ENCODE peak calls at places on chromosomes 11 and 22, in seven cellular contexts. C, Y, H, O, V, L and S are unnamed samples.

GRCh38 chr11:88555829-88556202 is 218.3 kb upstream of the CTSC start:
- DNase-seq in L (no peak), O (peak; percentile 86), Y (no peak), H (no peak), C (no peak), V (no peak), S (no peak)

GRCh38 chr11:15725246-15725645 is 610.5 kb downstream of the INSC start:
- DNase-seq in O (no peak), Y (no peak), L (no peak), C (no peak), H (no peak), V (no peak), S (no peak)

GRCh38 chr11:108085672-108086071 is 35.7 kb upstream of the ACAT1 start:
- DNase-seq in Y (no peak), O (no peak), H (no peak), C (no peak), V (no peak), L (no peak), S (no peak)

GRCh38 chr22:40257979-40258378 is 80.3 kb downstream of the TNRC6B start:
- DNase-seq in V (no peak), Y (no peak), L (no peak), H (no peak), C (no peak), O (no peak), S (no peak)

GRCh38 chr11:19196458-19196857 is 5.3 kb downstream of the CSRP3 start:
- DNase-seq in Y (no peak), C (no peak), O (no peak), L (no peak), V (no peak), H (no peak), S (no peak)

GRCh38 chr11:112523477-112523876 is 262.8 kb upstream of the PLET1 start:
- DNase-seq in C (peak; percentile 68), V (no peak), L (no peak), H (peak; percentile 47), O (no peak), Y (no peak), S (no peak)

GRCh38 chr11:46438211-46438610 is 46.6 kb upstream of the CHRM4 start:
- DNase-seq in O (no peak), C (no peak), V (no peak), Y (no peak), H (no peak), L (no peak), S (no peak)

GRCh38 chr11:111977141-111978027 is 40.2 kb downstream of the DIXDC1 start:
- DNase-seq in H (peak; percentile 48), C (peak; percentile 81), Y (no peak), O (no peak), L (peak; percentile 3), V (no peak), S (peak; percentile 76)

GRCh38 chr11:59283825-59284772 is 71.4 kb upstream of the MPEG1 start:
- DNase-seq in L (peak; percentile 27), O (no peak), Y (peak; percentile 70), C (no peak), H (no peak), V (peak; percentile 91), S (no peak)

GRCh38 chr11:78651923-78652602 is 77.4 kb upstream of the NARS2 start:
- DNase-seq in O (no peak), H (no peak), V (no peak), L (no peak), C (no peak), Y (no peak), S (no peak)

GRCh38 chr11:120305286-120305685 is 19.8 kb upstream of the TLCD5 start:
- DNase-seq in L (no peak), O (no peak), V (no peak), Y (no peak), C (no peak), H (no peak), S (no peak)

GRCh38 chr11:126413843-126414405 is 58.4 kb downstream of the ST3GAL4 start:
- DNase-seq in C (no peak), O (no peak), L (no peak), Y (no peak), H (no peak), V (no peak), S (peak; percentile 39)

GRCh38 chr11:128397362-128397761 is 190.0 kb downstream of the ETS1 start:
- DNase-seq in O (no peak), V (no peak), L (no peak), H (no peak), C (no peak), Y (no peak), S (no peak)

GRCh38 chr11:66814678-66815077 is 28.6 kb upstream of the RCE1 start:
- DNase-seq in H (no peak), L (no peak), Y (no peak), V (no peak), C (no peak), O (no peak), S (no peak)

GRCh38 chr22:17436382-17436951 is 67.2 kb downstream of the CECR2 start:
- DNase-seq in Y (peak; percentile 19), O (no peak), V (peak; percentile 53), H (no peak), C (no peak), L (no peak), S (no peak)

GRCh38 chr11:100676901-100677300 is 10.2 kb upstream of the ARHGAP42 start:
- DNase-seq in H (no peak), L (no peak), V (no peak), Y (no peak), O (no peak), C (no peak), S (no peak)

GRCh38 chr22:39024923-39025322 is 4.0 kb downstream of the APOBEC3D start:
- DNase-seq in L (no peak), H (no peak), O (no peak), Y (no peak), V (no peak), C (no peak), S (no peak)

DNA sequence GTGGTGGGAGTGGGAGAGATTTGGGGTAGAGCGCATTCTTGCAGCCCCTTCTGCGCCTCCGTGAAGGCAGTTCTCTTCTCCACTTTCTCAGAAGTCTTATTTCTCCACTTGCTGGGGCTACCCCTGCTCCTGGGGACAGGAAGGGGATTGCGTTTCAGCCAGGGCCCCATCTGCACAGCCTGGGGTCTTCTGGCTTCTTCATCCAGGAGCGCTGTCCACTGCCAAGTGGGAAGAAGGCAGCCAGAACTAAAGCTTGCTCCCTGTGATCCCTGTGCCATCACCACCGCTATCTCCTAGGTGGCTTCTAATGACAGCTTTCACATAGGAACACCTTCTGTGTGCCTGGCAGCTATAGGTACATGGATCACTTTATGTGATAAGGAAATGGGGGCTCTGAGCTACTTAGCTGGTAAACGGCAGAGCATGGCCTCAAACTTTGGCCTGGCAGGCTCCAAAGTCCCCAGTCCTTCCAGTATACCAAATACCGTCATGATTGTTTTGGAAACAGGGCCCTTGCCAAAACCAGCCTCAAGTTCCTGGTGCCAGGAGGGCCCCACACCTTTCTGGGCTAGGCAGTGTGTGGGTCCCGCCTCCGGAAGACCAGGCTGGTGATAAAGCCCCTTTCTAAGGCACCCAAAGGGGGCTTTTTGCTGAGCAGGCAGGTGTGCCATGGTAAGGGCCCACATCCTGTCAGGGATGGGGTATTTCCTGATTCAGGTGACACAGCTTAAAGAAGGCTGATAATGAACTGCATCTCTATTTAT is 60.4 kb upstream of the PAX6 start:
- DNase-seq in L (no peak), H (no peak), C (no peak), O (no peak), Y (no peak), V (peak; percentile 34), S (no peak)
- H3K4me3 ChIP-seq in L (no peak overlapping the region), H (no peak overlapping the region), C (no peak overlapping the region), O (no peak overlapping the region), Y (no peak overlapping the region), V (no peak overlapping the region), S (no peak overlapping the region)

GRCh38 chr11:118907051-118907748 is 18.5 kb downstream of the BCL9L start:
- DNase-seq in Y (no peak), V (peak; percentile 88), C (peak; percentile 85), O (no peak), L (peak; percentile 77), H (peak; percentile 68), S (peak; percentile 92)
- H3K4me3 ChIP-seq in Y (no peak overlapping the region), V (no peak overlapping the region), C (no peak overlapping the region), O (peak overlapping the region; percentile 24), L (no peak overlapping the region), H (no peak overlapping the region), S (peak overlapping the region; percentile 16)

GRCh38 chr11:693415-693831 is 1.6 kb downstream of the DEAF1 start:
- DNase-seq in Y (no peak), L (no peak), V (peak; percentile 42), O (no peak), C (no peak), H (no peak), S (no peak)

GRCh38 chr11:691710-692590 is 3.1 kb downstream of the DEAF1 start:
- DNase-seq in Y (no peak), H (no peak), C (no peak), O (no peak), L (no peak), V (no peak), S (no peak)

GRCh38 chr11:693887-694562 is 997 bp downstream of the DEAF1 start:
- DNase-seq in Y (no peak), H (no peak), O (no peak), L (no peak), C (no peak), V (no peak), S (no peak)

GRCh38 chr11:694563-695331 is at the start of gene DEAF1:
- DNase-seq in C (peak; percentile 100), Y (peak; percentile 91), O (peak; percentile 51), H (peak; percentile 93), L (peak; percentile 98), V (peak; percentile 99), S (peak; percentile 99)

DNA sequence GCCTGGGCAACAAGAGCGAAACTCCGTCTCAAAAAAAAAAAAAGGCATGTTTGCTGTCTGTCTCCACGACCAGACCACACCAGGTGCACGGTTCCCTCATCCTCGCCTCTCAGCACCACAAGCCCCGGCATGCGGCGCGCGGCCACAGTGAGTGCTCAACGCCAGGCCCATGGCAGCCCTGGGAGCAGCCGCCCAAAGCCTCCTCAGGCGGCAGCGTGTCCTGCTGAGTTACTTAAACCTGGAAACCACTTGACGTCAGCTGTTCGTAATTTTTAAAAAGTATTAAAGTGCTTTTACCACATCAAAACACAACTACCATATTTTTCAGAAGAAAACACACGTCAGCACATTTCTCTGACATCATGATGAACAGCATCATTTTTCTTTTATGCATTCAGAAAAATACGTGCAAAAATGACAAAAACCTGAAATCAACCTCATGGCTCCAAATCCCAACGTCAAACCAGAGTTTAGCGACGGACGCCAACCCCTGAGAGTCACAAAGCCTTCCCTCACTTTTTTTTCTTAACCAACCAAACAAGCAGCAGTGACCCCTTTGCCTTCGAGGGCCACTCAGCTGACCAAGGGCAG is 2.1 kb downstream of the DEAF1 start:
- DNase-seq in V (no peak), Y (no peak), H (no peak), C (no peak), L (no peak), O (no peak), S (no peak)
- H3K4me3 ChIP-seq in V (peak overlapping the region; percentile 84), Y (peak overlapping the region; percentile 61), H (no peak overlapping the region), C (no peak overlapping the region), L (no peak overlapping the region), O (peak overlapping the region; percentile 54), S (peak overlapping the region; percentile 95)

DNA sequence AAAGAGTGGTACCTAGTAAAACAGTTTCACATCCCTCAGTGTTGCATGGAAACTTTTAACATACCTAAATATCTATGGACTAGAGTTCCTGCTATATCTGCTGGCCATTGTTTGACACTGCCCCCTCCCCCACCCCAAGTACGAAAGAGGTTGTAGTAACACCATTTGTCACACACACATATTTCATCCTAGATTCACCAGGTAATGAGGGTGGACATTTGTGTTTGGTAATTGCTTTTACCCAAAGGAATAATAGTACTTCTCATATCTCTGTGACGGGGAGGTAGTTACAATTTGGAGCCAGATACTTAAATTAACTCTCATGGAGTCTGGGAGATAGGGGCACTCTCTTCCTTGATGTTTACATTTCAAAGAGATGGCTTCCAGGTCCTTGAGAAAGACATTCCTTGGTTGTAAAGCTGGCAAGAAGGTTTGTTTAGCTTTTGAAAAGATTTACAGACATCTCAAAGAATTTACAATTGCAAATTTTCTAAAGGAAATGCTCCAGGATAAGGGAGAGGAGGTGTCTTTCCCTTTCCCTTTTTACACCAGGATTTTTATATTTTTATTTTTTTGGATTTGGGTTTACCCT is 38.8 kb downstream of the REXO2 start:
- DNase-seq in H (no peak), L (no peak), Y (no peak), C (no peak), V (no peak), O (no peak), S (no peak)
- H3K4me3 ChIP-seq in H (no peak overlapping the region), L (no peak overlapping the region), Y (no peak overlapping the region), C (no peak overlapping the region), V (no peak overlapping the region), O (no peak overlapping the region), S (no peak overlapping the region)